ENCODE peak calls at places on chromosomes 12 and 14, in four cellular contexts. A is H1, U is GM23338, Y is GM12878. D is an unnamed sample.

GRCh38 chr12:112792306-112792705 is 758 bp downstream of the RPH3A start:
- DNase-seq in U (no peak), Y (no peak), A (no peak), D (no peak)

GRCh38 chr14:94213021-94213420 is 38.9 kb downstream of the PPP4R4 start:
- DNase-seq in Y (no peak), U (no peak), A (no peak), D (no peak)

GRCh38 chr12:109762071-109762672 is 48.5 kb downstream of the FAM222A start:
- DNase-seq in U (no peak), A (peak), Y (no peak), D (peak)

GRCh38 chr12:98399532-98399931 is 115.9 kb upstream of the TMPO start:
- DNase-seq in U (peak), Y (no peak), A (no peak), D (peak)

GRCh38 chr12:106025129-106025528 is 113.6 kb downstream of the NUAK1 start:
- DNase-seq in U (no peak), Y (no peak), A (no peak), D (no peak)

GRCh38 chr12:13099066-13099909 is 4.2 kb downstream of the GSG1 start:
- DNase-seq in Y (no peak), A (no peak), U (no peak), D (no peak)

GRCh38 chr12:102765736-102766135 is 151.3 kb downstream of the PAH start:
- DNase-seq in Y (no peak), A (no peak), U (no peak), D (no peak)

GRCh38 chr14:75281691-75282000 is 3.0 kb downstream of the FOS start:
- DNase-seq in Y (no peak), A (no peak), U (no peak), D (no peak)

GRCh38 chr12:19755141-19755540 is 315.8 kb downstream of the AEBP2 start:
- DNase-seq in A (no peak), U (no peak), Y (no peak), D (no peak)

GRCh38 chr12:4148418-4149056 is 125.0 kb upstream of the CCND2 start:
- DNase-seq in U (no peak), Y (peak), A (no peak), D (no peak)
- TF ChIP-seq CREB1 in U (no peak), Y (no peak), A (no peak), D (no peak)

DNA sequence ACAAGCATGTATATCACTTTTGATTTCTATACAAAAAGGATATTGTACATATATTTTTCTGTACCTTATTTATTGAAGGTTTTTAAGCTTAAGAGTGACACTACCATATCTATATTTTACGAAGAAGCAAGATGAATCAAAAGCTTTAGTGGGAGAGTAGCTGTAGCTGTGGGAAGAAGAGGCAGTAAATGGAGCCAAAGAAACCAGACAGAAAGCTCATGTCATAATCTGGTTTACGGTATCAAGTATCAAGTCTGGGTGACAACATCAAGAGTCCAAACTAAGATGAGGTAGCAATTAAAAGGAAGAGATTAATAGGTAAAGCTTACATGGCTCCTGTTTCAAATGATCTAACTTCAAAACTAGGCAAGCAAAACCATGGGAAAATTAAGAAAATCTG is 54.8 kb downstream of the CEP83 start:
- DNase-seq in Y (no peak), A (no peak), U (no peak), D (no peak)
- TF ChIP-seq CREB1 in Y (no peak), A (no peak), U (no peak), D (no peak)

GRCh38 chr14:72986214-72986613 is 40.7 kb downstream of the ZFYVE1 start:
- DNase-seq in Y (no peak), A (no peak), U (no peak), D (no peak)

GRCh38 chr14:72990171-72990570 is 36.7 kb downstream of the ZFYVE1 start:
- DNase-seq in Y (no peak), A (no peak), U (no peak), D (no peak)
- TF ChIP-seq CREB1 in Y (no peak), A (no peak), U (no peak), D (no peak)

DNA sequence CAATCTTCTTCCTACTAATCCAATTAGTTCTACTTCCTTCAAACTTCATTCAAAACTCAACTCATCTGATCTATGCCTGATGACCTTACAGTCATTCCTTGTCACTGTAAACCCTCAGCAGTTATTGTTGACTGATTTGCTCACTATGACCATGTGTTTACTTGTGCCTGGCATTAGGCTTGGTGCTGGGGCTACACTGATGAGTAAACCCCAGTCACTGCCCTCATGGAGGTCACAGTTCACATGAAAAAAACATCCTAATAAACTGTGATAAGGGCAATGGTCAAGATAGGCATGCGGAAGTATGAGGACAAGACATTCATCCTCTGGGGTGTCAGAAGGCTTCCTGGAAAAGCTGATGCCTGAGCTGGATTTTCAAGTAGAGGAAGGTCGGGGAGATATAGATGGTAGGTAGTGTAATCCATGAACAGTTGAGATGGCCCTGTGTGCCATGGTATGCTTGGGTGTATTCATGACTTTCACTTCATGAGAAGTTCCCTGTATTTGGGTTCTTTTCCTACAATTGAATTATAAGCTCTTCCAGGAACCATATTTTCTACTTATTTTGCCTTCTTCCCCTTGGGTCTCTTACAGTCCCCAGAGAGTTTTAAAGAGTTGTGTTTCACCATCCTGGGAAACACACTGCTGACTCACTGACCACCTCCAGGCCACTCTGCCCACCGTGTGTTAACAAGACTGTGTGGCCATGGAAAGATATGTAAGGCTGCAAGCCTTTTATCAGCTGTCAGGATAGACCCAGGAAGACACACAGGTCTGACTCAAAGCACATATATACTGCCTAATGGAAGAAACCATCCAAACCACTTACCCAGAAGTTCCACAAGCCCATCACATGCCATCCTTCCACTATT is 38.7 kb upstream of the DUSP6 start:
- DNase-seq in U (no peak), A (no peak), Y (no peak), D (no peak)
- TF ChIP-seq CREB1 in U (no peak), A (no peak), Y (no peak), D (no peak)